ENCODE peak calls at places on chromosome 14, in five cellular contexts. I is GM12878, W is type B pancreatic cell, O is dorsolateral prefrontal cortex, D is lower leg skin. J is an unnamed sample.

GRCh38 chr14:36503771-36504741 is 16.0 kb downstream of the NKX2-1 start:
- DNase-seq in O (no peak), I (no peak), W (no peak), D (peak), J (no peak)

GRCh38 chr14:70014696-70015095 is 135.5 kb downstream of the SMOC1 start:
- DNase-seq in O (no peak), W (no peak), I (no peak), D (peak), J (no peak)

GRCh38 chr14:39097159-39097558 is 5.9 kb downstream of the SEC23A start:
- DNase-seq in W (no peak), I (no peak), D (no peak), O (no peak), J (peak)

GRCh38 chr14:58772061-58772604 is 134.4 kb downstream of the DACT1 start:
- DNase-seq in W (no peak), D (no peak), O (no peak), I (no peak), J (no peak)

GRCh38 chr14:101360045-101360931 is 201.0 kb upstream of the DIO3 start:
- DNase-seq in D (peak), I (no peak), W (no peak), O (no peak), J (no peak)

GRCh38 chr14:29390046-29390841 is 537.4 kb downstream of the PRKD1 start:
- DNase-seq in W (no peak), O (no peak), I (no peak), D (no peak), J (no peak)

GRCh38 chr14:94139006-94139405 is 9.6 kb upstream of the IFI27L2 start:
- DNase-seq in I (no peak), D (peak), O (no peak), W (no peak), J (no peak)

GRCh38 chr14:103629503-103630121 is 601 bp downstream of the KLC1 start:
- DNase-seq in I (no peak), W (peak), D (peak), O (peak), J (peak)

GRCh38 chr14:27528328-27528727 is 930.5 kb upstream of the NOVA1 start:
- DNase-seq in W (no peak), O (no peak), D (no peak), I (no peak), J (peak)

GRCh38 chr14:102085503-102085902 is 1.3 kb downstream of the HSP90AA1 start:
- DNase-seq in W (no peak), D (no peak), O (no peak), I (no peak), J (no peak)

GRCh38 chr14:24422261-24422660 is 7.2 kb downstream of the CBLN3 start:
- DNase-seq in W (no peak), I (no peak), O (no peak), D (peak), J (no peak)

GRCh38 chr14:102479777-102480176 is 29.8 kb downstream of the ANKRD9 start:
- DNase-seq in W (no peak), O (no peak), I (no peak), D (no peak), J (no peak)

GRCh38 chr14:31037709-31038221 is 11.6 kb upstream of the STRN3 start:
- DNase-seq in I (no peak), W (no peak), D (no peak), O (no peak), J (no peak)

GRCh38 chr14:68734231-68734732 is 58.6 kb downstream of the ZFP36L1 start:
- DNase-seq in D (no peak), I (peak), O (no peak), W (no peak), J (peak)

GRCh38 chr14:33564774-33565630 is 385.9 kb downstream of the EGLN3 start:
- DNase-seq in W (no peak), O (no peak), D (no peak), I (peak), J (peak)

GRCh38 chr14:94599656-94600004 is 12.6 kb upstream of the SERPINA3 start:
- DNase-seq in W (no peak), D (no peak), O (no peak), I (no peak), J (no peak)

GRCh38 chr14:103362780-103363179 is 22.4 kb upstream of the MARK3 start:
- DNase-seq in I (no peak), O (no peak), D (no peak), W (no peak), J (peak)

GRCh38 chr14:71918955-71919354 is 13.3 kb upstream of the RGS6 start:
- DNase-seq in O (no peak), W (no peak), I (no peak), D (no peak), J (no peak)

GRCh38 chr14:60649815-60650381 is 621 bp upstream of the SIX1 start:
- DNase-seq in O (no peak), I (no peak), D (no peak), W (no peak), J (peak)

GRCh38 chr14:41606249-41607118 is at the start of gene LRFN5:
- DNase-seq in O (peak), I (no peak), D (peak), W (peak), J (peak)

GRCh38 chr14:84826349-84826748 is 703.6 kb upstream of the FLRT2 start:
- DNase-seq in D (no peak), W (no peak), I (no peak), O (no peak), J (peak)

GRCh38 chr14:91219505-91220389 is 24.8 kb downstream of the GPR68 start:
- DNase-seq in O (no peak), D (no peak), W (no peak), I (no peak), J (no peak)

GRCh38 chr14:56120091-56120632 is 2.0 kb downstream of the PELI2 start:
- DNase-seq in W (no peak), D (no peak), I (no peak), O (no peak), J (no peak)

GRCh38 chr14:104803916-104804371 is 3.0 kb downstream of the ZBTB42 start:
- DNase-seq in I (no peak), W (no peak), D (no peak), O (no peak), J (peak)

GRCh38 chr14:23605931-23606585 is 27.5 kb upstream of the JPH4 start:
- DNase-seq in D (no peak), W (no peak), O (no peak), I (peak), J (peak)

GRCh38 chr14:39102265-39102968 is 618 bp downstream of the SEC23A start:
- DNase-seq in I (no peak), D (no peak), W (no peak), O (peak), J (peak)

GRCh38 chr14:105427893-105428485 is 8.4 kb downstream of the MTA1 start:
- DNase-seq in I (no peak), D (no peak), O (no peak), W (no peak), J (no peak)

GRCh38 chr14:33762462-33762861 is 188.4 kb downstream of the EGLN3 start:
- DNase-seq in I (no peak), D (no peak), W (no peak), O (no peak), J (no peak)

GRCh38 chr14:105281354-105282097 is 19.3 kb downstream of the BRF1 start:
- DNase-seq in O (no peak), W (no peak), I (no peak), D (no peak), J (peak)

GRCh38 chr14:94310248-94310647 is 12.9 kb downstream of the SERPINA6 start:
- DNase-seq in W (no peak), I (no peak), O (no peak), D (no peak), J (no peak)

GRCh38 chr14:96351986-96352385 is 11.2 kb downstream of the ATG2B start:
- DNase-seq in O (no peak), W (no peak), D (no peak), I (no peak), J (no peak)

GRCh38 chr14:38250316-38250715 is 5.6 kb downstream of the CLEC14A start:
- DNase-seq in D (no peak), I (no peak), O (no peak), W (no peak), J (no peak)

GRCh38 chr14:54528973-54529372 is 19.3 kb downstream of the CGRRF1 start:
- DNase-seq in W (no peak), I (no peak), O (no peak), D (no peak), J (no peak)

GRCh38 chr14:70660967-70661871 is 19.5 kb downstream of the TTC9 start:
- DNase-seq in D (no peak), O (no peak), W (no peak), I (peak), J (peak)

GRCh38 chr14:80867091-80867490 is 74.4 kb downstream of the CEP128 start:
- DNase-seq in W (no peak), D (no peak), I (no peak), O (no peak), J (peak)

GRCh38 chr14:32230181-32230580 is 27.1 kb upstream of the RNU6-8 start:
- DNase-seq in D (no peak), O (no peak), W (no peak), I (no peak), J (peak)

GRCh38 chr14:28772613-28773012 is 6.0 kb downstream of the FOXG1 start:
- DNase-seq in W (no peak), I (no peak), D (no peak), O (no peak), J (no peak)

GRCh38 chr14:105059035-105059916 is 6.0 kb downstream of the GPR132 start:
- DNase-seq in D (no peak), I (no peak), O (no peak), W (no peak), J (peak)

GRCh38 chr14:101253948-101254347 is 307.3 kb upstream of the DIO3 start:
- DNase-seq in W (no peak), D (no peak), O (no peak), I (no peak), J (no peak)

DNA sequence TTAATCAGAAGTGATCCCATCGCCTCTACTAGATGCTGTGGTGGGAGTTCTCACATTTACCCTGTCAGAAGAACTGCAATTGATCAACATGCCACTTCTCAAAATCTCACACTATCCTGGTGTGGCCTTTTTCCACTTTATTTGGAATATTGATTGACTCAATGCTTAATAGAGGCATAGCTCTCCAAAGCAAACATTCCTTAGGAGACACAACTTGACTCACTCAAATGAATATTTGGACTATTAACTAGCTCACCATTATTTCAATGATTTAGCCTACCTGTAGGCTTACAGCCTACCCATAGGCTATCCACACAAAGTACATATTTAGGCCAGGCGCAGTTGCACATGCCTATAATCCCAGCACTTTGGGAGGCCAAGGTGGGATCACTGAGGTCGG is 186.5 kb downstream of the KLHL28 start:
- DNase-seq in I (no peak), D (no peak), W (no peak), O (no peak), J (no peak)
- TF ChIP-seq CTCF in I (no peak), D (no peak), W (no peak), O (no peak), J (no peak)

GRCh38 chr14:51929156-51929555 is 60.2 kb upstream of the RTRAF start:
- DNase-seq in I (no peak), D (no peak), W (no peak), O (no peak), J (no peak)
- TF ChIP-seq CTCF in I (no peak), D (no peak), W (no peak), O (no peak), J (no peak)

DNA sequence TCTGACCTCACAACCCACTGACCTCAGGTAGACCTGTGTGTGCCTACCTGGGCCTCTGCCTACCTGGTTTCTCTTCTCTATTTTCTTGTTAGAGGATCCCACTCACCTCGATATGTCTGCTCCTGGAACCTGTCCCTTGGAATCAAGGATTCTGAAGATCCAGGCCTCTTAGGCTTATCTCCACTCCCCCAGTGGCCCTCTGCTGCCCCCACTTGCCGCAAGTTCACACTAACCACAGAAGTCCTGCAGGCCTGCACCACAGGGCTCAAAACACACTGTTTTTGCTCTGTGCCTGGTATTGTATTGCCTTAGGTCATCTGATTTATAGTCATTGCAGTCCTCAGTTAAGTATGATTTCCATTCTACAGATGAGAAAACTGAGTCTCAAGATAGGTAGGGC is 15.3 kb upstream of the NRXN3 start:
- DNase-seq in I (no peak), O (no peak), D (no peak), W (no peak), J (no peak)
- TF ChIP-seq CTCF in I (no peak), O (peak), D (no peak), W (peak), J (no peak)

DNA sequence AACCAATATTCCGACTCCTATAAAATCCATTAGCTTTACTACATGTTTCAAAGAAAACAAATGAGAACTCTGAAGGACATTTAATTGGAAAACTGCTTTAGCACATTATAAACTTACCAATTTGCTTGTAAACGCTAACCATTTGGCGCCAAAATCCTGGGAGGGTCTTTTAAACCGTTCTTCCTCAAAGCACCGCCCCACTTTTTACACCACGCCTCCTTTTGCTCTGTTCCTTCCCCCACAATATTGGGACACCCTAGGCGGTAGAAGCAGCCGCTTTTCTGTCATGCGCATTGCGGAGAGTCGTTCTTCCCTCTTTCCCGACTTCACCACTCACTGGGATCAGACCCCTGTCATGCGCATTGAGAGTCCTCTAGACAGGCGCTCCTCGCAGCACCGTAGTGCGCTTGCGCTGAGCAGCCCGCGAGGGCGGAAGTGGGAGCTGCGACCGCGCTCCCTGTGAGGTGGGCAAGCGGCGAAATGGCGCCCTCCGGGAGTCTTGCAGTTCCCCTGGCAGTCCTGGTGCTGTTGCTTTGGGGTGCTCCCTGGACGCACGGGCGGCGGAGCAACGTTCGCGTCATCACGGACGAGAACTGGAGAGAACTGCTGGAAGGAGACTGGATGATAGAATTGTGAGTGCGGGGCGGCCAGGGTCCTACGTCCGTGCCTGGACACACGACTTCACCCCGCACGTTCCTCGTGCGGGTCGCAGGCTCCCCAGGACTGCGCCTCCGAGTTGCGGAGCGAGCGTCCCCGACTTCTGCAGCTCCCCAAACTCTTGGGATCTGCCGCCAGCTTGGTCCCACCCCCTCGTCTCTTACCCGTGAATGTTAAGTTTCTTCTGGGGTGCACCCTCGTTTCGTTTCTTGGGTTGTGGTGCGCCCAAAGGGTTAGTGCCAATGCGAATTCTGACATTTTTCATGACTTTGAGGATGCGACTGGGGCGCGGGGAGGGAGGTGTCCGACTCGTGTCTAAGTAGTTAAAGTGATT is at the start of gene TMX1:
- DNase-seq in I (peak), D (peak), O (peak), W (peak), J (peak)
- TF ChIP-seq CTCF in I (no peak), D (no peak), O (peak), W (peak), J (no peak)

GRCh38 chr14:99749763-99750715 is 43.2 kb upstream of the EML1 start:
- DNase-seq in O (no peak), D (no peak), I (no peak), W (no peak), J (no peak)

GRCh38 chr14:99750746-99751450 is 42.3 kb upstream of the EML1 start:
- DNase-seq in W (no peak), O (no peak), D (no peak), I (no peak), J (no peak)

GRCh38 chr14:99747582-99748330 is 45.5 kb upstream of the EML1 start:
- DNase-seq in D (no peak), I (no peak), W (no peak), O (no peak), J (no peak)

GRCh38 chr14:99748529-99748928 is 44.7 kb upstream of the EML1 start:
- DNase-seq in O (no peak), W (no peak), D (no peak), I (no peak), J (no peak)

GRCh38 chr14:99749142-99749541 is 44.1 kb upstream of the EML1 start:
- DNase-seq in O (no peak), D (no peak), I (no peak), W (no peak), J (no peak)
- TF ChIP-seq CTCF in O (no peak), D (no peak), I (no peak), W (peak), J (no peak)